ENCODE peak calls at places on chromosomes 6 and 20, in eight cellular contexts. One of them, this sample, is unnamed.
A peak's percentile ranks its signal among the peaks of the same experiment; 100 is the strongest.

GRCh38 chr6:12479885-12480284 is 189.7 kb downstream of the EDN1 start:
- DNase-seq in activated CD8-positive, alpha-beta memory T cell treated with anti-CD3 and anti-CD28 coated beads, Interleukin-2, amount 10 ng/mL, durations not matched to agents 7 days and 5 days: no peak
- DNase-seq in AG08396: no peak
- DNase-seq in mucosa of gallbladder: no peak
- DNase-seq in ELR: no peak
- DNase-seq in uterus: no peak
- DNase-seq in lung: no peak
- DNase-seq in NCI-H69: no peak
- DNase-seq in this sample: no peak

GRCh38 chr6:3341467-3341866 is 82.7 kb downstream of the PSMG4 start:
- DNase-seq in activated CD8-positive, alpha-beta memory T cell treated with anti-CD3 and anti-CD28 coated beads, Interleukin-2, amount 10 ng/mL, durations not matched to agents 7 days and 5 days: no peak
- DNase-seq in AG08396: peak; percentile 56
- DNase-seq in mucosa of gallbladder: no peak
- DNase-seq in ELR: no peak
- DNase-seq in uterus: no peak
- DNase-seq in lung: no peak
- DNase-seq in NCI-H69: no peak
- DNase-seq in this sample: no peak

GRCh38 chr20:19205999-19206398 is 6.4 kb upstream of the SLC24A3 start:
- DNase-seq in activated CD8-positive, alpha-beta memory T cell treated with anti-CD3 and anti-CD28 coated beads, Interleukin-2, amount 10 ng/mL, durations not matched to agents 7 days and 5 days: peak; percentile 71
- DNase-seq in AG08396: peak; percentile 70
- DNase-seq in mucosa of gallbladder: peak; percentile 63
- DNase-seq in ELR: peak; percentile 62
- DNase-seq in uterus: peak; percentile 73
- DNase-seq in lung: peak; percentile 82
- DNase-seq in NCI-H69: peak; percentile 64
- DNase-seq in this sample: peak; percentile 80

GRCh38 chr6:56938634-56939294 is 16.1 kb upstream of the BEND6 start:
- DNase-seq in activated CD8-positive, alpha-beta memory T cell treated with anti-CD3 and anti-CD28 coated beads, Interleukin-2, amount 10 ng/mL, durations not matched to agents 7 days and 5 days: no peak
- DNase-seq in AG08396: peak; percentile 87
- DNase-seq in mucosa of gallbladder: no peak
- DNase-seq in ELR: peak; percentile 100
- DNase-seq in uterus: no peak
- DNase-seq in lung: peak; percentile 40
- DNase-seq in NCI-H69: peak; percentile 16
- DNase-seq in this sample: no peak

GRCh38 chr6:57257911-57258541 is 35.9 kb upstream of the RAB23 start:
- DNase-seq in activated CD8-positive, alpha-beta memory T cell treated with anti-CD3 and anti-CD28 coated beads, Interleukin-2, amount 10 ng/mL, durations not matched to agents 7 days and 5 days: no peak
- DNase-seq in AG08396: peak; percentile 35
- DNase-seq in mucosa of gallbladder: no peak
- DNase-seq in ELR: peak; percentile 68
- DNase-seq in uterus: peak; percentile 68
- DNase-seq in lung: no peak
- DNase-seq in NCI-H69: no peak
- DNase-seq in this sample: no peak

GRCh38 chr20:2864626-2865025 is 8.7 kb upstream of the PTPRA start:
- DNase-seq in activated CD8-positive, alpha-beta memory T cell treated with anti-CD3 and anti-CD28 coated beads, Interleukin-2, amount 10 ng/mL, durations not matched to agents 7 days and 5 days: no peak
- DNase-seq in AG08396: no peak
- DNase-seq in mucosa of gallbladder: no peak
- DNase-seq in ELR: no peak
- DNase-seq in uterus: no peak
- DNase-seq in lung: no peak
- DNase-seq in NCI-H69: no peak
- DNase-seq in this sample: no peak

GRCh38 chr6:82976179-82976578 is 89.5 kb downstream of the UBE3D start:
- DNase-seq in activated CD8-positive, alpha-beta memory T cell treated with anti-CD3 and anti-CD28 coated beads, Interleukin-2, amount 10 ng/mL, durations not matched to agents 7 days and 5 days: no peak
- DNase-seq in AG08396: no peak
- DNase-seq in mucosa of gallbladder: no peak
- DNase-seq in ELR: no peak
- DNase-seq in uterus: no peak
- DNase-seq in lung: no peak
- DNase-seq in NCI-H69: no peak
- DNase-seq in this sample: no peak

GRCh38 chr6:155660243-155660977 is 204.8 kb upstream of the NOX3 start:
- DNase-seq in activated CD8-positive, alpha-beta memory T cell treated with anti-CD3 and anti-CD28 coated beads, Interleukin-2, amount 10 ng/mL, durations not matched to agents 7 days and 5 days: no peak
- DNase-seq in AG08396: no peak
- DNase-seq in mucosa of gallbladder: no peak
- DNase-seq in ELR: no peak
- DNase-seq in uterus: no peak
- DNase-seq in lung: no peak
- DNase-seq in NCI-H69: no peak
- DNase-seq in this sample: no peak

GRCh38 chr20:51354191-51354768 is 188.2 kb downstream of the NFATC2 start:
- DNase-seq in activated CD8-positive, alpha-beta memory T cell treated with anti-CD3 and anti-CD28 coated beads, Interleukin-2, amount 10 ng/mL, durations not matched to agents 7 days and 5 days: no peak
- DNase-seq in AG08396: no peak
- DNase-seq in mucosa of gallbladder: no peak
- DNase-seq in ELR: peak; percentile 71
- DNase-seq in uterus: no peak
- DNase-seq in lung: no peak
- DNase-seq in NCI-H69: no peak
- DNase-seq in this sample: no peak

GRCh38 chr6:106451419-106451818 is 90.9 kb downstream of the CRYBG1 start:
- DNase-seq in activated CD8-positive, alpha-beta memory T cell treated with anti-CD3 and anti-CD28 coated beads, Interleukin-2, amount 10 ng/mL, durations not matched to agents 7 days and 5 days: no peak
- DNase-seq in AG08396: no peak
- DNase-seq in mucosa of gallbladder: no peak
- DNase-seq in ELR: no peak
- DNase-seq in uterus: no peak
- DNase-seq in lung: no peak
- DNase-seq in NCI-H69: no peak
- DNase-seq in this sample: no peak

GRCh38 chr6:131683479-131683878 is 17.7 kb downstream of the OR2A4 start:
- DNase-seq in activated CD8-positive, alpha-beta memory T cell treated with anti-CD3 and anti-CD28 coated beads, Interleukin-2, amount 10 ng/mL, durations not matched to agents 7 days and 5 days: peak; percentile 48
- DNase-seq in AG08396: no peak
- DNase-seq in mucosa of gallbladder: no peak
- DNase-seq in ELR: no peak
- DNase-seq in uterus: no peak
- DNase-seq in lung: no peak
- DNase-seq in NCI-H69: no peak
- DNase-seq in this sample: no peak

GRCh38 chr20:41046716-41047115 is 18.1 kb downstream of the TOP1 start:
- DNase-seq in activated CD8-positive, alpha-beta memory T cell treated with anti-CD3 and anti-CD28 coated beads, Interleukin-2, amount 10 ng/mL, durations not matched to agents 7 days and 5 days: no peak
- DNase-seq in AG08396: peak; percentile 20
- DNase-seq in mucosa of gallbladder: no peak
- DNase-seq in ELR: peak; percentile 65
- DNase-seq in uterus: no peak
- DNase-seq in lung: no peak
- DNase-seq in NCI-H69: no peak
- DNase-seq in this sample: no peak

GRCh38 chr6:37180075-37180474 is 10.1 kb downstream of the PIM1 start:
- DNase-seq in activated CD8-positive, alpha-beta memory T cell treated with anti-CD3 and anti-CD28 coated beads, Interleukin-2, amount 10 ng/mL, durations not matched to agents 7 days and 5 days: no peak
- DNase-seq in AG08396: no peak
- DNase-seq in mucosa of gallbladder: no peak
- DNase-seq in ELR: no peak
- DNase-seq in uterus: no peak
- DNase-seq in lung: no peak
- DNase-seq in NCI-H69: no peak
- DNase-seq in this sample: no peak

GRCh38 chr20:438581-439469 is 23.5 kb downstream of the TBC1D20 start:
- DNase-seq in activated CD8-positive, alpha-beta memory T cell treated with anti-CD3 and anti-CD28 coated beads, Interleukin-2, amount 10 ng/mL, durations not matched to agents 7 days and 5 days: peak; percentile 81
- DNase-seq in AG08396: no peak
- DNase-seq in mucosa of gallbladder: no peak
- DNase-seq in ELR: no peak
- DNase-seq in uterus: no peak
- DNase-seq in lung: no peak
- DNase-seq in NCI-H69: no peak
- DNase-seq in this sample: peak; percentile 38

GRCh38 chr6:46190889-46191288 is 20.1 kb upstream of the ENPP5 start:
- DNase-seq in activated CD8-positive, alpha-beta memory T cell treated with anti-CD3 and anti-CD28 coated beads, Interleukin-2, amount 10 ng/mL, durations not matched to agents 7 days and 5 days: no peak
- DNase-seq in AG08396: no peak
- DNase-seq in mucosa of gallbladder: no peak
- DNase-seq in ELR: no peak
- DNase-seq in uterus: no peak
- DNase-seq in lung: no peak
- DNase-seq in NCI-H69: no peak
- DNase-seq in this sample: no peak

GRCh38 chr20:20832715-20833114 is 120.3 kb upstream of the RALGAPA2 start:
- DNase-seq in activated CD8-positive, alpha-beta memory T cell treated with anti-CD3 and anti-CD28 coated beads, Interleukin-2, amount 10 ng/mL, durations not matched to agents 7 days and 5 days: no peak
- DNase-seq in AG08396: no peak
- DNase-seq in mucosa of gallbladder: no peak
- DNase-seq in ELR: no peak
- DNase-seq in uterus: no peak
- DNase-seq in lung: no peak
- DNase-seq in NCI-H69: peak; percentile 21
- DNase-seq in this sample: no peak

GRCh38 chr6:11785449-11785951 is 6.9 kb upstream of the ADTRP start:
- DNase-seq in activated CD8-positive, alpha-beta memory T cell treated with anti-CD3 and anti-CD28 coated beads, Interleukin-2, amount 10 ng/mL, durations not matched to agents 7 days and 5 days: peak; percentile 75
- DNase-seq in AG08396: no peak
- DNase-seq in mucosa of gallbladder: no peak
- DNase-seq in ELR: no peak
- DNase-seq in uterus: no peak
- DNase-seq in lung: no peak
- DNase-seq in NCI-H69: peak; percentile 68
- DNase-seq in this sample: no peak

GRCh38 chr6:139250296-139251274 is 41.2 kb downstream of the TXLNB start:
- DNase-seq in activated CD8-positive, alpha-beta memory T cell treated with anti-CD3 and anti-CD28 coated beads, Interleukin-2, amount 10 ng/mL, durations not matched to agents 7 days and 5 days: peak; percentile 84
- DNase-seq in AG08396: peak; percentile 64
- DNase-seq in mucosa of gallbladder: peak; percentile 34
- DNase-seq in ELR: peak; percentile 63
- DNase-seq in uterus: peak; percentile 34
- DNase-seq in lung: no peak
- DNase-seq in NCI-H69: peak; percentile 91
- DNase-seq in this sample: no peak

GRCh38 chr6:101212640-101213039 is 180.9 kb upstream of the GRIK2 start:
- DNase-seq in activated CD8-positive, alpha-beta memory T cell treated with anti-CD3 and anti-CD28 coated beads, Interleukin-2, amount 10 ng/mL, durations not matched to agents 7 days and 5 days: no peak
- DNase-seq in AG08396: no peak
- DNase-seq in mucosa of gallbladder: no peak
- DNase-seq in ELR: no peak
- DNase-seq in uterus: no peak
- DNase-seq in lung: no peak
- DNase-seq in NCI-H69: no peak
- DNase-seq in this sample: no peak

GRCh38 chr20:33896509-33896908 is 85.4 kb downstream of the CHMP4B start:
- DNase-seq in activated CD8-positive, alpha-beta memory T cell treated with anti-CD3 and anti-CD28 coated beads, Interleukin-2, amount 10 ng/mL, durations not matched to agents 7 days and 5 days: no peak
- DNase-seq in AG08396: peak; percentile 33
- DNase-seq in mucosa of gallbladder: no peak
- DNase-seq in ELR: no peak
- DNase-seq in uterus: no peak
- DNase-seq in lung: no peak
- DNase-seq in NCI-H69: peak; percentile 56
- DNase-seq in this sample: no peak

GRCh38 chr6:88584581-88584980 is 378.8 kb downstream of the RNGTT start:
- DNase-seq in activated CD8-positive, alpha-beta memory T cell treated with anti-CD3 and anti-CD28 coated beads, Interleukin-2, amount 10 ng/mL, durations not matched to agents 7 days and 5 days: no peak
- DNase-seq in AG08396: no peak
- DNase-seq in mucosa of gallbladder: no peak
- DNase-seq in ELR: no peak
- DNase-seq in uterus: no peak
- DNase-seq in lung: no peak
- DNase-seq in NCI-H69: peak; percentile 77
- DNase-seq in this sample: no peak

GRCh38 chr6:26257272-26257671 is 107.7 kb upstream of the BTN3A2 start:
- DNase-seq in activated CD8-positive, alpha-beta memory T cell treated with anti-CD3 and anti-CD28 coated beads, Interleukin-2, amount 10 ng/mL, durations not matched to agents 7 days and 5 days: no peak
- DNase-seq in AG08396: no peak
- DNase-seq in mucosa of gallbladder: no peak
- DNase-seq in ELR: no peak
- DNase-seq in uterus: no peak
- DNase-seq in lung: no peak
- DNase-seq in NCI-H69: peak; percentile 29
- DNase-seq in this sample: no peak

GRCh38 chr6:167707686-167708500 is 118.8 kb upstream of the AFDN start:
- DNase-seq in activated CD8-positive, alpha-beta memory T cell treated with anti-CD3 and anti-CD28 coated beads, Interleukin-2, amount 10 ng/mL, durations not matched to agents 7 days and 5 days: peak; percentile 21
- DNase-seq in AG08396: no peak
- DNase-seq in mucosa of gallbladder: no peak
- DNase-seq in ELR: no peak
- DNase-seq in uterus: no peak
- DNase-seq in lung: no peak
- DNase-seq in NCI-H69: no peak
- DNase-seq in this sample: no peak

GRCh38 chr6:21500314-21500713 is 93.2 kb upstream of the SOX4 start:
- DNase-seq in activated CD8-positive, alpha-beta memory T cell treated with anti-CD3 and anti-CD28 coated beads, Interleukin-2, amount 10 ng/mL, durations not matched to agents 7 days and 5 days: no peak
- DNase-seq in AG08396: no peak
- DNase-seq in mucosa of gallbladder: no peak
- DNase-seq in ELR: no peak
- DNase-seq in uterus: no peak
- DNase-seq in lung: no peak
- DNase-seq in NCI-H69: peak; percentile 88
- DNase-seq in this sample: no peak

GRCh38 chr6:17842934-17843821 is 136.5 kb upstream of the NUP153 start:
- DNase-seq in activated CD8-positive, alpha-beta memory T cell treated with anti-CD3 and anti-CD28 coated beads, Interleukin-2, amount 10 ng/mL, durations not matched to agents 7 days and 5 days: no peak
- DNase-seq in AG08396: no peak
- DNase-seq in mucosa of gallbladder: no peak
- DNase-seq in ELR: no peak
- DNase-seq in uterus: no peak
- DNase-seq in lung: no peak
- DNase-seq in NCI-H69: no peak
- DNase-seq in this sample: no peak

GRCh38 chr6:113856571-113857564 is at the start of gene MARCKS:
- DNase-seq in activated CD8-positive, alpha-beta memory T cell treated with anti-CD3 and anti-CD28 coated beads, Interleukin-2, amount 10 ng/mL, durations not matched to agents 7 days and 5 days: peak; percentile 50
- DNase-seq in AG08396: peak; percentile 92
- DNase-seq in mucosa of gallbladder: peak; percentile 85
- DNase-seq in ELR: peak; percentile 92
- DNase-seq in uterus: peak; percentile 78
- DNase-seq in lung: peak; percentile 65
- DNase-seq in NCI-H69: peak; percentile 93
- DNase-seq in this sample: peak; percentile 77

GRCh38 chr20:6705920-6706500 is 61.5 kb upstream of the BMP2 start:
- DNase-seq in activated CD8-positive, alpha-beta memory T cell treated with anti-CD3 and anti-CD28 coated beads, Interleukin-2, amount 10 ng/mL, durations not matched to agents 7 days and 5 days: no peak
- DNase-seq in AG08396: no peak
- DNase-seq in mucosa of gallbladder: peak; percentile 41
- DNase-seq in ELR: no peak
- DNase-seq in uterus: no peak
- DNase-seq in lung: no peak
- DNase-seq in NCI-H69: no peak
- DNase-seq in this sample: no peak

GRCh38 chr6:28490191-28490890 is 25.3 kb downstream of the GPX6 start:
- DNase-seq in activated CD8-positive, alpha-beta memory T cell treated with anti-CD3 and anti-CD28 coated beads, Interleukin-2, amount 10 ng/mL, durations not matched to agents 7 days and 5 days: no peak
- DNase-seq in AG08396: no peak
- DNase-seq in mucosa of gallbladder: no peak
- DNase-seq in ELR: peak; percentile 28
- DNase-seq in uterus: peak; percentile 26
- DNase-seq in lung: no peak
- DNase-seq in NCI-H69: peak; percentile 37
- DNase-seq in this sample: no peak

GRCh38 chr20:44728835-44729342 is 13.7 kb downstream of the CCN5 start:
- DNase-seq in activated CD8-positive, alpha-beta memory T cell treated with anti-CD3 and anti-CD28 coated beads, Interleukin-2, amount 10 ng/mL, durations not matched to agents 7 days and 5 days: no peak
- DNase-seq in AG08396: peak; percentile 85
- DNase-seq in mucosa of gallbladder: peak; percentile 42
- DNase-seq in ELR: peak; percentile 91
- DNase-seq in uterus: no peak
- DNase-seq in lung: peak; percentile 87
- DNase-seq in NCI-H69: peak; percentile 91
- DNase-seq in this sample: peak; percentile 79

This sample was measured in breast epithelium.